ENCODE peak calls at places on chromosomes 6 and 20, in nine cellular contexts. One of them, this sample, is unnamed.

GRCh38 chr20:25295386-25296093 is 47.7 kb downstream of the PYGB start:
- DNase-seq in NCI-H2171: no peak
- DNase-seq in fibroblast of villous mesenchyme: no peak
- DNase-seq in activated CD8-positive, alpha-beta memory T cell treated with anti-CD3 and anti-CD28 coated beads, Interleukin-2, amount 50 U/mL, for 4 hours: no peak
- DNase-seq in cardiac fibroblast: no peak
- DNase-seq in neuronal stem cell: no peak
- DNase-seq in C1 segment of cervical spinal cord: no peak
- DNase-seq in mesendoderm: peak; percentile 50
- DNase-seq in GM12865: no peak
- DNase-seq in this sample: no peak

GRCh38 chr20:63315982-63316491 is 23.1 kb downstream of the COL20A1 start:
- DNase-seq in NCI-H2171: no peak
- DNase-seq in fibroblast of villous mesenchyme: no peak
- DNase-seq in activated CD8-positive, alpha-beta memory T cell treated with anti-CD3 and anti-CD28 coated beads, Interleukin-2, amount 50 U/mL, for 4 hours: peak; percentile 6
- DNase-seq in cardiac fibroblast: no peak
- DNase-seq in neuronal stem cell: no peak
- DNase-seq in C1 segment of cervical spinal cord: no peak
- DNase-seq in mesendoderm: no peak
- DNase-seq in GM12865: no peak
- DNase-seq in this sample: no peak

GRCh38 chr6:169972736-169973135 is 221.3 kb downstream of the ERMARD start:
- DNase-seq in NCI-H2171: no peak
- DNase-seq in fibroblast of villous mesenchyme: no peak
- DNase-seq in activated CD8-positive, alpha-beta memory T cell treated with anti-CD3 and anti-CD28 coated beads, Interleukin-2, amount 50 U/mL, for 4 hours: no peak
- DNase-seq in cardiac fibroblast: no peak
- DNase-seq in neuronal stem cell: no peak
- DNase-seq in C1 segment of cervical spinal cord: no peak
- DNase-seq in mesendoderm: no peak
- DNase-seq in GM12865: no peak
- DNase-seq in this sample: no peak

GRCh38 chr20:57707849-57708693 is 1.7 kb downstream of the PMEPA1 start:
- DNase-seq in NCI-H2171: no peak
- DNase-seq in fibroblast of villous mesenchyme: no peak
- DNase-seq in activated CD8-positive, alpha-beta memory T cell treated with anti-CD3 and anti-CD28 coated beads, Interleukin-2, amount 50 U/mL, for 4 hours: no peak
- DNase-seq in cardiac fibroblast: no peak
- DNase-seq in neuronal stem cell: no peak
- DNase-seq in C1 segment of cervical spinal cord: no peak
- DNase-seq in mesendoderm: no peak
- DNase-seq in GM12865: no peak
- DNase-seq in this sample: no peak

GRCh38 chr6:47400581-47400980 is 77.0 kb upstream of the CD2AP start:
- DNase-seq in NCI-H2171: no peak
- DNase-seq in fibroblast of villous mesenchyme: no peak
- DNase-seq in activated CD8-positive, alpha-beta memory T cell treated with anti-CD3 and anti-CD28 coated beads, Interleukin-2, amount 50 U/mL, for 4 hours: no peak
- DNase-seq in cardiac fibroblast: no peak
- DNase-seq in neuronal stem cell: no peak
- DNase-seq in C1 segment of cervical spinal cord: no peak
- DNase-seq in mesendoderm: no peak
- DNase-seq in GM12865: no peak
- DNase-seq in this sample: no peak

GRCh38 chr6:145428656-145429173 is 306.6 kb downstream of the EPM2A start:
- DNase-seq in NCI-H2171: no peak
- DNase-seq in fibroblast of villous mesenchyme: no peak
- DNase-seq in activated CD8-positive, alpha-beta memory T cell treated with anti-CD3 and anti-CD28 coated beads, Interleukin-2, amount 50 U/mL, for 4 hours: no peak
- DNase-seq in cardiac fibroblast: no peak
- DNase-seq in neuronal stem cell: peak; percentile 5
- DNase-seq in C1 segment of cervical spinal cord: no peak
- DNase-seq in mesendoderm: peak; percentile 74
- DNase-seq in GM12865: no peak
- DNase-seq in this sample: no peak

GRCh38 chr6:111750753-111751684 is 122.2 kb downstream of the FYN start:
- DNase-seq in NCI-H2171: no peak
- DNase-seq in fibroblast of villous mesenchyme: no peak
- DNase-seq in activated CD8-positive, alpha-beta memory T cell treated with anti-CD3 and anti-CD28 coated beads, Interleukin-2, amount 50 U/mL, for 4 hours: peak; percentile 35
- DNase-seq in cardiac fibroblast: peak; percentile 90
- DNase-seq in neuronal stem cell: no peak
- DNase-seq in C1 segment of cervical spinal cord: no peak
- DNase-seq in mesendoderm: peak; percentile 79
- DNase-seq in GM12865: peak; percentile 93
- DNase-seq in this sample: peak; percentile 51

GRCh38 chr20:59698598-59698997 is 94.3 kb downstream of the PHACTR3 start:
- DNase-seq in NCI-H2171: no peak
- DNase-seq in fibroblast of villous mesenchyme: no peak
- DNase-seq in activated CD8-positive, alpha-beta memory T cell treated with anti-CD3 and anti-CD28 coated beads, Interleukin-2, amount 50 U/mL, for 4 hours: no peak
- DNase-seq in cardiac fibroblast: no peak
- DNase-seq in neuronal stem cell: no peak
- DNase-seq in C1 segment of cervical spinal cord: no peak
- DNase-seq in mesendoderm: no peak
- DNase-seq in GM12865: no peak
- DNase-seq in this sample: no peak

GRCh38 chr20:16048881-16049280 is 524.4 kb downstream of the KIF16B start:
- DNase-seq in NCI-H2171: no peak
- DNase-seq in fibroblast of villous mesenchyme: no peak
- DNase-seq in activated CD8-positive, alpha-beta memory T cell treated with anti-CD3 and anti-CD28 coated beads, Interleukin-2, amount 50 U/mL, for 4 hours: no peak
- DNase-seq in cardiac fibroblast: no peak
- DNase-seq in neuronal stem cell: no peak
- DNase-seq in C1 segment of cervical spinal cord: no peak
- DNase-seq in mesendoderm: no peak
- DNase-seq in GM12865: no peak
- DNase-seq in this sample: no peak

GRCh38 chr20:4181956-4182945 is 166.9 kb upstream of the RNF24 start:
- DNase-seq in NCI-H2171: no peak
- DNase-seq in fibroblast of villous mesenchyme: no peak
- DNase-seq in activated CD8-positive, alpha-beta memory T cell treated with anti-CD3 and anti-CD28 coated beads, Interleukin-2, amount 50 U/mL, for 4 hours: no peak
- DNase-seq in cardiac fibroblast: no peak
- DNase-seq in neuronal stem cell: no peak
- DNase-seq in C1 segment of cervical spinal cord: no peak
- DNase-seq in mesendoderm: no peak
- DNase-seq in GM12865: no peak
- DNase-seq in this sample: no peak

GRCh38 chr6:97438011-97438671 is 155.1 kb upstream of the MMS22L start:
- DNase-seq in NCI-H2171: no peak
- DNase-seq in fibroblast of villous mesenchyme: no peak
- DNase-seq in activated CD8-positive, alpha-beta memory T cell treated with anti-CD3 and anti-CD28 coated beads, Interleukin-2, amount 50 U/mL, for 4 hours: no peak
- DNase-seq in cardiac fibroblast: no peak
- DNase-seq in neuronal stem cell: no peak
- DNase-seq in C1 segment of cervical spinal cord: no peak
- DNase-seq in mesendoderm: no peak
- DNase-seq in GM12865: peak; percentile 38
- DNase-seq in this sample: no peak

GRCh38 chr6:43246301-43247114 is 3.2 kb downstream of the TTBK1 start:
- DNase-seq in NCI-H2171: peak; percentile 5
- DNase-seq in fibroblast of villous mesenchyme: peak; percentile 5
- DNase-seq in activated CD8-positive, alpha-beta memory T cell treated with anti-CD3 and anti-CD28 coated beads, Interleukin-2, amount 50 U/mL, for 4 hours: no peak
- DNase-seq in cardiac fibroblast: no peak
- DNase-seq in neuronal stem cell: peak; percentile 88
- DNase-seq in C1 segment of cervical spinal cord: peak; percentile 86
- DNase-seq in mesendoderm: peak; percentile 89
- DNase-seq in GM12865: peak; percentile 57
- DNase-seq in this sample: no peak

GRCh38 chr20:4867036-4867435 is 134.3 kb downstream of the SLC23A2 start:
- DNase-seq in NCI-H2171: no peak
- DNase-seq in fibroblast of villous mesenchyme: no peak
- DNase-seq in activated CD8-positive, alpha-beta memory T cell treated with anti-CD3 and anti-CD28 coated beads, Interleukin-2, amount 50 U/mL, for 4 hours: no peak
- DNase-seq in cardiac fibroblast: no peak
- DNase-seq in neuronal stem cell: no peak
- DNase-seq in C1 segment of cervical spinal cord: no peak
- DNase-seq in mesendoderm: peak; percentile 7
- DNase-seq in GM12865: no peak
- DNase-seq in this sample: no peak

GRCh38 chr6:78810698-78811097 is 56.7 kb upstream of the IRAK1BP1 start:
- DNase-seq in NCI-H2171: no peak
- DNase-seq in fibroblast of villous mesenchyme: no peak
- DNase-seq in activated CD8-positive, alpha-beta memory T cell treated with anti-CD3 and anti-CD28 coated beads, Interleukin-2, amount 50 U/mL, for 4 hours: no peak
- DNase-seq in cardiac fibroblast: peak; percentile 19
- DNase-seq in neuronal stem cell: no peak
- DNase-seq in C1 segment of cervical spinal cord: no peak
- DNase-seq in mesendoderm: no peak
- DNase-seq in GM12865: no peak
- DNase-seq in this sample: no peak

GRCh38 chr20:34254979-34255378 is 13.8 kb downstream of the ASIP start:
- DNase-seq in NCI-H2171: no peak
- DNase-seq in fibroblast of villous mesenchyme: no peak
- DNase-seq in activated CD8-positive, alpha-beta memory T cell treated with anti-CD3 and anti-CD28 coated beads, Interleukin-2, amount 50 U/mL, for 4 hours: no peak
- DNase-seq in cardiac fibroblast: no peak
- DNase-seq in neuronal stem cell: no peak
- DNase-seq in C1 segment of cervical spinal cord: no peak
- DNase-seq in mesendoderm: no peak
- DNase-seq in GM12865: no peak
- DNase-seq in this sample: no peak

GRCh38 chr6:169190144-169190584 is 63.5 kb downstream of the THBS2 start:
- DNase-seq in NCI-H2171: no peak
- DNase-seq in fibroblast of villous mesenchyme: peak; percentile 92
- DNase-seq in activated CD8-positive, alpha-beta memory T cell treated with anti-CD3 and anti-CD28 coated beads, Interleukin-2, amount 50 U/mL, for 4 hours: no peak
- DNase-seq in cardiac fibroblast: peak; percentile 98
- DNase-seq in neuronal stem cell: no peak
- DNase-seq in C1 segment of cervical spinal cord: no peak
- DNase-seq in mesendoderm: peak; percentile 21
- DNase-seq in GM12865: no peak
- DNase-seq in this sample: no peak